ENCODE peak calls at places on chromosomes 1 and 21, in eight cellular contexts. X, J, W, I, T, O, A and D are unnamed samples.

GRCh38 chr1:230308039-230308438 is 118.1 kb downstream of the PGBD5 start:
- DNase-seq in W (peak), T (no peak), J (peak), I (no peak), O (peak), X (no peak), A (no peak), D (peak)

GRCh38 chr21:21412096-21412495 is 413.9 kb downstream of the NCAM2 start:
- DNase-seq in O (no peak), I (no peak), X (no peak), J (no peak), W (no peak), A (no peak), T (no peak), D (no peak)

GRCh38 chr1:81443288-81443687 is 357.4 kb upstream of the ADGRL2 start:
- DNase-seq in T (no peak), A (no peak), O (no peak), X (no peak), I (no peak), J (no peak), W (no peak), D (no peak)

GRCh38 chr1:88302843-88303486 is 381.1 kb upstream of the PKN2 start:
- DNase-seq in O (peak), W (no peak), J (peak), T (no peak), I (no peak), X (no peak), A (no peak), D (no peak)

GRCh38 chr1:232950919-232951579 is 638 bp downstream of the NTPCR start:
- DNase-seq in A (no peak), I (no peak), J (peak), O (peak), W (no peak), T (no peak), X (no peak), D (peak)

GRCh38 chr1:48649880-48650279 is 126.8 kb downstream of the BEND5 start:
- DNase-seq in T (no peak), A (no peak), W (no peak), I (no peak), X (no peak), O (no peak), J (no peak), D (no peak)

GRCh38 chr21:31156169-31156568 is 117.9 kb upstream of the KRTAP19-8 start:
- DNase-seq in W (no peak), X (no peak), A (no peak), I (no peak), J (no peak), T (no peak), O (no peak), D (no peak)

GRCh38 chr1:50497007-50497406 is 73.8 kb upstream of the DMRTA2 start:
- DNase-seq in O (no peak), W (no peak), A (no peak), T (no peak), X (no peak), J (no peak), I (no peak), D (no peak)

GRCh38 chr1:101309334-101310221 is 72.8 kb downstream of the S1PR1 start:
- DNase-seq in A (peak), T (peak), O (peak), X (peak), J (peak), W (peak), I (peak), D (peak)

GRCh38 chr1:205976708-205977107 is 26.5 kb downstream of the RAB7B start:
- DNase-seq in W (no peak), A (no peak), J (peak), I (no peak), O (peak), X (no peak), T (no peak), D (peak)

GRCh38 chr1:164576311-164577271 is 17.6 kb downstream of the PBX1 start:
- DNase-seq in T (peak), J (peak), I (no peak), W (no peak), A (no peak), O (no peak), X (no peak), D (no peak)

GRCh38 chr1:14522331-14523241 is 75.9 kb upstream of the KAZN start:
- DNase-seq in J (peak), O (peak), A (no peak), I (no peak), X (no peak), W (no peak), T (no peak), D (peak)

GRCh38 chr1:47710075-47711071 is 272.5 kb downstream of the FOXD2 start:
- DNase-seq in J (peak), W (no peak), O (peak), A (peak), I (peak), X (peak), T (peak), D (peak)

GRCh38 chr1:175702079-175702795 is 41.2 kb downstream of the TNR start:
- DNase-seq in J (no peak), X (no peak), W (no peak), T (no peak), O (no peak), I (no peak), A (no peak), D (no peak)

GRCh38 chr1:64356636-64357256 is 113.2 kb upstream of the CACHD1 start:
- DNase-seq in J (no peak), T (no peak), I (no peak), X (no peak), W (no peak), A (no peak), O (no peak), D (no peak)

GRCh38 chr1:26041401-26041800 is 4.5 kb downstream of the SLC30A2 start:
- DNase-seq in O (no peak), X (no peak), A (no peak), W (no peak), J (no peak), I (no peak), T (no peak), D (no peak)

GRCh38 chr21:34858559-34858958 is 189.8 kb downstream of the CLIC6 start:
- DNase-seq in J (no peak), T (no peak), O (no peak), W (no peak), I (no peak), A (no peak), X (no peak), D (no peak)

GRCh38 chr21:35038772-35039145 is 10.3 kb downstream of the RUNX1 start:
- DNase-seq in J (no peak), O (no peak), I (no peak), X (no peak), T (no peak), A (no peak), W (no peak), D (no peak)

GRCh38 chr1:68111804-68112436 is 61.5 kb upstream of the DIRAS3 start:
- DNase-seq in J (peak), A (no peak), I (no peak), T (peak), X (no peak), O (peak), W (peak), D (peak)

GRCh38 chr1:114154146-114154962 is 685 bp upstream of the SYT6 start:
- DNase-seq in X (no peak), T (no peak), A (no peak), W (no peak), I (no peak), J (no peak), O (peak), D (no peak)

GRCh38 chr1:15662539-15662938 is 21.6 kb upstream of the PLEKHM2 start:
- DNase-seq in I (no peak), W (no peak), J (no peak), X (no peak), T (no peak), O (no peak), A (no peak), D (no peak)

GRCh38 chr1:110068646-110069301 is 1.7 kb downstream of the ALX3 start:
- DNase-seq in T (no peak), J (no peak), X (no peak), A (no peak), W (no peak), O (no peak), I (no peak), D (no peak)

GRCh38 chr1:21898326-21899155 is 38.6 kb downstream of the HSPG2 start:
- DNase-seq in X (no peak), O (no peak), I (no peak), A (no peak), T (no peak), W (no peak), J (no peak), D (no peak)

GRCh38 chr1:27787895-27788294 is 14.9 kb downstream of the STX12 start:
- DNase-seq in W (no peak), A (no peak), J (no peak), O (no peak), I (no peak), T (no peak), X (no peak), D (no peak)

GRCh38 chr1:110336300-110337039 is 2.7 kb upstream of the RBM15 start:
- DNase-seq in J (no peak), T (no peak), A (no peak), O (peak), I (no peak), X (no peak), W (no peak), D (no peak)

GRCh38 chr21:31529406-31529805 is 130.1 kb upstream of the SOD1 start:
- DNase-seq in I (no peak), W (no peak), A (no peak), O (no peak), T (no peak), J (no peak), X (no peak), D (no peak)

GRCh38 chr1:109667452-109668122 is at the start of gene GSTM2:
- DNase-seq in O (peak), T (peak), X (peak), W (no peak), J (peak), I (peak), A (peak), D (no peak)

GRCh38 chr1:44632511-44633072 is 41.7 kb downstream of the TMEM53 start:
- DNase-seq in X (no peak), I (no peak), J (peak), T (no peak), A (no peak), W (no peak), O (no peak), D (peak)

GRCh38 chr1:179253286-179253972 is 24.0 kb upstream of the ABL2 start:
- DNase-seq in T (no peak), W (no peak), I (no peak), J (no peak), A (no peak), X (no peak), O (no peak), D (no peak)

GRCh38 chr1:222521299-222522104 is 26.4 kb downstream of the HHIPL2 start:
- DNase-seq in X (no peak), A (no peak), W (no peak), I (no peak), J (peak), O (no peak), T (no peak), D (peak)

GRCh38 chr1:16387201-16388185 is 20.5 kb downstream of the SZRD1 start:
- DNase-seq in T (no peak), A (no peak), J (no peak), W (no peak), I (no peak), O (no peak), X (no peak), D (no peak)

GRCh38 chr1:195738971-195739650 is 869.1 kb downstream of the KCNT2 start:
- DNase-seq in A (no peak), J (no peak), I (no peak), O (no peak), T (no peak), W (no peak), X (no peak), D (no peak)

GRCh38 chr21:28516011-28516410 is 476.7 kb downstream of the LTN1 start:
- DNase-seq in T (no peak), W (no peak), J (no peak), X (no peak), A (no peak), I (no peak), O (no peak), D (no peak)

GRCh38 chr1:25017436-25018109 is 87.5 kb upstream of the RUNX3 start:
- DNase-seq in A (no peak), J (no peak), T (no peak), X (no peak), O (no peak), I (no peak), W (no peak), D (peak)

GRCh38 chr1:154469844-154470417 is 32.1 kb upstream of the TDRD10 start:
- DNase-seq in J (no peak), I (no peak), W (no peak), T (no peak), X (no peak), A (no peak), O (no peak), D (no peak)

GRCh38 chr1:209257021-209257420 is 326.5 kb upstream of the CAMK1G start:
- DNase-seq in W (no peak), A (no peak), O (no peak), J (no peak), T (no peak), I (no peak), X (no peak), D (no peak)

GRCh38 chr1:108877324-108877812 is 583 bp downstream of the GPSM2 start:
- DNase-seq in T (no peak), W (no peak), O (peak), A (no peak), J (peak), I (no peak), X (no peak), D (peak)

GRCh38 chr1:55848906-55849305 is 633.7 kb upstream of the USP24 start:
- DNase-seq in O (peak), I (no peak), X (no peak), J (peak), A (no peak), T (no peak), W (no peak), D (no peak)